ENCODE peak calls at places on chromosomes 7 and 10, in five cellular contexts. P is K562, V is GM12891, Y is HepG2, Z is GM12892. O is an unnamed sample.

GRCh38 chr7:4960363-4960762 is 1.4 kb upstream of the MMD2 start:
- DNase-seq in Y (no peak), V (no peak), Z (no peak), P (no peak), O (no peak)

GRCh38 chr7:157682064-157682945 is 345.5 kb downstream of the DNAJB6 start:
- DNase-seq in Z (no peak), V (no peak), P (no peak), Y (no peak), O (no peak)

GRCh38 chr7:86252406-86252805 is 391.3 kb upstream of the GRM3 start:
- DNase-seq in Y (no peak), Z (no peak), P (no peak), V (no peak), O (no peak)

GRCh38 chr10:75016290-75016689 is 95.2 kb upstream of the SAMD8 start:
- DNase-seq in P (no peak), Z (no peak), V (no peak), Y (no peak), O (no peak)

GRCh38 chr7:12729112-12729511 is 41.7 kb downstream of the ARL4A start:
- DNase-seq in P (peak; percentile 83), V (no peak), Y (peak; percentile 18), Z (no peak), O (peak; percentile 41)

GRCh38 chr10:61992683-61993629 is 91.5 kb downstream of the ARID5B start:
- DNase-seq in V (no peak), P (no peak), Z (no peak), Y (no peak), O (no peak)

GRCh38 chr10:77493851-77494788 is 143.5 kb downstream of the KCNMA1 start:
- DNase-seq in V (no peak), Z (no peak), P (no peak), Y (peak; percentile 10), O (no peak)

GRCh38 chr7:148912151-148912550 is 28.1 kb upstream of the EZH2 start:
- DNase-seq in Y (no peak), Z (no peak), V (no peak), P (no peak), O (no peak)

GRCh38 chr7:76209310-76209709 is 7.6 kb downstream of the SRRM3 start:
- DNase-seq in P (no peak), Y (no peak), Z (no peak), V (no peak), O (no peak)

GRCh38 chr10:59991661-59992060 is 85.3 kb upstream of the CCDC6 start:
- DNase-seq in V (no peak), Z (no peak), Y (no peak), P (no peak), O (no peak)

GRCh38 chr10:63464402-63465292 is 1.1 kb downstream of the JMJD1C start:
- DNase-seq in V (no peak), Z (no peak), P (peak; percentile 78), Y (no peak), O (no peak)

GRCh38 chr10:6583447-6583846 is 3.4 kb upstream of the PRKCQ start:
- DNase-seq in Y (no peak), V (no peak), P (no peak), Z (no peak), O (no peak)

GRCh38 chr7:34043461-34044318 is 138.4 kb downstream of the BMPER start:
- DNase-seq in P (no peak), Y (no peak), Z (no peak), V (no peak), O (no peak)

GRCh38 chr7:20834656-20835055 is 48.0 kb upstream of the SP8 start:
- DNase-seq in V (no peak), P (peak; percentile 9), Z (no peak), Y (no peak), O (no peak)

GRCh38 chr7:75876126-75876881 is 2.5 kb upstream of the RHBDD2 start:
- DNase-seq in Y (no peak), P (no peak), Z (no peak), V (no peak), O (no peak)

GRCh38 chr10:120972259-120972658 is 121.1 kb downstream of the WDR11 start:
- DNase-seq in Y (no peak), Z (no peak), P (no peak), V (no peak), O (no peak)

GRCh38 chr7:5393328-5393727 is 30.3 kb downstream of the TNRC18 start:
- DNase-seq in Z (no peak), Y (no peak), V (no peak), P (no peak), O (no peak)

GRCh38 chr10:62433181-62433692 is 59.1 kb downstream of the ZNF365 start:
- DNase-seq in Y (no peak), V (no peak), P (peak; percentile 22), Z (no peak), O (no peak)

GRCh38 chr7:152076940-152077933 is 51.8 kb downstream of the GALNT11 start:
- DNase-seq in Y (no peak), V (no peak), P (no peak), Z (no peak), O (no peak)

GRCh38 chr10:12945709-12946359 is 55.7 kb downstream of the CCDC3 start:
- DNase-seq in P (peak; percentile 12), Y (no peak), Z (no peak), V (no peak), O (peak; percentile 16)

GRCh38 chr7:436367-437128 is 83.1 kb downstream of the PDGFA start:
- DNase-seq in V (no peak), P (no peak), Z (no peak), Y (no peak), O (no peak)

GRCh38 chr7:437293-438280 is 82.1 kb downstream of the PDGFA start:
- DNase-seq in Y (no peak), P (no peak), V (no peak), Z (no peak), O (peak; percentile 51)

GRCh38 chr7:440059-440749 is 79.4 kb downstream of the PDGFA start:
- DNase-seq in P (no peak), Y (no peak), Z (no peak), V (no peak), O (no peak)

GRCh38 chr7:438916-439315 is 80.7 kb downstream of the PDGFA start:
- DNase-seq in Z (no peak), P (no peak), V (no peak), Y (no peak), O (no peak)

DNA sequence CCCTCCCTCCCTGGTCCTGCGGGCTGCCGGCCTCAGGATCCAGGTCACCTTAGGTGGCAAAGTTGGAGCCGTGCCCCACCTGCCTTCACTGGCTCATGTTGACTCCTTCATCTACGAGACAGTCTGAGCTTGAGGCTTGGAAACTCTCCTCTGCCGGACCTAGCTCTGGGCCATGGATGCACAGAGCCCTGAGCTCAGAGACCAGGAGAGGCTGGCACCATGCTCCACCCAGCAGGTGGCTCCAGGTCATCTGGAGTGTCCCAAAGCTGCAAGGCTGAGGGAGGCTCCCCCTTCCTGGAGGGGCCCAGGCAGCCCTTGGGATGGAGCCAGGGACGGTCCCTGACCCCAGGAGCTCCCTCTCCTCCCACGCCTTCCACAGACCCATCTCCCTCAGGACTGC is 81.3 kb downstream of the PDGFA start:
- DNase-seq in P (no peak), Y (no peak), Z (no peak), V (no peak), O (no peak)
- TF ChIP-seq TAF1 in P (no peak), Y (no peak), Z (no peak), V (no peak), O (no peak)

DNA sequence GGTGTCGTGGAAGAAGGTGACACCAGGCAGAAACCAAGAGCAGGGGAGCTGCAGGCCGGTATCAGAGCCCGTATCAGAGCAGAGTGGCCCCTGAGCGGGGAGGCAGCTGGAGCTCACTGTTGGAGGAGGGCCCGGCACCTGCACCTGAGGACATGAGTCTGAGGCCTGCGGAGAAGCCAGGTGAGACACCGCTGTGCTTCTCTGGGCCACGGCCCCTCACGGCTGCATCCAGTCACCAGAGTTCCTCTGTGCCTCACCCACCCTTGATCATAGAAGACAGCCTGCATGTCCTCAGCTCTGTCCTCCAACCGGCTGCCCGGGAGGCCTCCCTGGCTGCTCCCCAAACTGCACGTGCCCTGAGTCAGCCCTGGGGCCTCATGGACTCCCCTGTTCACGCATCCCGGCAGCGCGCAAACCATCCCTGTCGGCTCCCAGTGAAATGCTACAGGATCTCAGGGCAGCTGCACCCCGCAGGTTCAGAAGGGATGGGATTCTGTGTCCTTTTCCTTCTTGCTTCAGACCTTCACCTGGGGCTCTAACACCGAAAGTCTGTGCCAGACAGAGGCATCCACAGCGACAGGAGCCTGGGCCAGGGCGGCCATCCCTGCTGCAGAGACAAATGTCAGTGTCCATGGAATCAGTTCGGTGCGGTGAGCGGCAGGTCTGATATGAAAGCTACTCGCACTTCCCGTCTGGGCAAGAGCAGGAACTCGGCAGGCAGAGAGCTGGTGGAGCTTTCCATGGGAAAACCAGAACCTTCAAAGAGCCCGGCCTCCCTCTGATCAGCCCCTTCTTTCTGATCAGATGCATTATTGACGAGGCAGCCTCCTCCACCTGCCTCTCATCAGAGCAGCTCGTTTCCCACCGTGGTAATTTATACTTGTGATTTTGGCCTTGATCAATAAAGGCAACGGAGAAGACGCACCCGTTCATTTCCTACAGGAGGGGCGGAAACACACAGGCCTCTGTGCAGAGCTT is 111.8 kb upstream of the FAM20C start:
- DNase-seq in V (no peak), Y (no peak), Z (no peak), P (no peak), O (no peak)
- TF ChIP-seq TAF1 in V (no peak), Y (no peak), Z (no peak), P (no peak), O (no peak)

DNA sequence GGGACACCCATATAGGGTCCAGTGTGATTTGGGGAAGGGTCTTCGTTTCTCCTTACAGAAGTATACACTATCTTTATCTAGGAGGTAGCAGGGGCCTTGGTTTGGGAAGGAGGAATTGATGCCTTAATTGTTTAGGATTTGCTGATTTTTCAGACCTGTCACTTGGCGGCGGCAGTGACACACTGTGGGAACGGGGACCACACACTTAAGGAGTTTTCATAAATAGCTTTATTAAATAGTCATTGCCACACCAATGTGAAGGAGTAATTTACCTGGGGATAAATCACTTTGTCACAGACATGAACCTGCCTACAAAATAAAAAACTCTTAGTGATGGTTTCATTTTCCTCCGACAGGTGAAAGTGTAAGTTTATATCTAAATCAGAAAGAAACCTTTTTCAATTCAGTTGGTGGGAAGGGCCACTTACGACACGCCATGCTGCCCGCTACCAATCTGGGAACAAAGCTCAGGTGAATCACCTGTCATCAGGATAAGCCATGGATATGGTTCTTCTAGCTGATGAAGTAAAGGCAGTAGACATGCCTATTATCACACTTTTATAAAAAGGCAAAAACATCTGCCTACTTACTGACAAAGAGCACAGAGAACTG is 12.3 kb upstream of the ENO4 start:
- DNase-seq in Z (no peak), V (no peak), P (no peak), Y (no peak), O (no peak)
- TF ChIP-seq TAF1 in Z (no peak), V (no peak), P (no peak), Y (no peak), O (no peak)

DNA sequence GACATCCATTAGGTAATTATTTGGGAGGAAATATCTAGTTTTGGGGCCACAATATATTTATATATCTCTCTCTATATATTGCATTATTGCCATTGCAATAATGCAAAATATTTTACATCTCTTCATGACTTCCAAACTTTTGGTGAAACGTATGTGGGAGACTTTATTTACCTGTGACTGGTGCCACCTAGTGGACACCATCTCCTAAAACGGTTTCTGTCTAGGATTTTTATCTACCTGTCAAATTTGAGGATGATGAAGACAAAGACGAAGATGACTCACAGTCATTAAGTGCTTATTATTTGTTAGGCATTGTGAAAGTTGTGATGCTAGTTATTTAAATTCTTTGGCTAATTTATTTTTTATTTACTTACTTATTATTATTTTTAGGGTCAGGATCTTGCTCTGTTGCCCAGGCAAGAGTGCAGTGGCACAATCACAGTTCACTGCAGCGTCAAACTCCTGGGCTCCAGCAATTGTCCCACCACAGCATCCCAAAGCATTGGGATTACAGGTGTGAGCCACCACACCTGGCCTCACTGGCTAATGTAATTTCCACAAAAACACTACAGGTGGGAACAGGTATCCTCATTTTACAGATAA is 18.7 kb upstream of the CBLL1 start:
- DNase-seq in P (peak; percentile 63), Z (peak; percentile 24), Y (peak; percentile 52), V (peak; percentile 25), O (no peak)
- TF ChIP-seq TAF1 in P (no peak), Z (no peak), Y (no peak), V (no peak), O (no peak)

GRCh38 chr10:109852004-109852717 is 71.2 kb downstream of the XPNPEP1 start:
- DNase-seq in Z (peak; percentile 40), P (peak; percentile 47), Y (peak; percentile 50), V (peak; percentile 53), O (peak; percentile 29)
- TF ChIP-seq TAF1 in Z (no peak), P (no peak), Y (no peak), V (no peak), O (no peak)

O was measured in H1.